ENCODE peak calls at places on chromosomes 16 and 17, in seven cellular contexts. Z is activated CD8-positive, alpha-beta T cell treated with anti-CD3 and anti-CD28 coated beads, Interleukin-2, amount 10 ng/mL, durations not matched to agents 7 days and 5 days; K is hippocampal formation; X is HTR-8/SVneo; F is left colon; I is esophagus squamous epithelium; Y is LoVo. C is an unnamed sample.

GRCh38 chr17:63069245-63069644 is 103.2 kb downstream of the TANC2 start:
- DNase-seq in Y (no peak), F (no peak), I (no peak), X (no peak), K (no peak), Z (no peak), C (no peak)

GRCh38 chr17:181213-182163 is at the start of gene DOC2B:
- DNase-seq in Z (no peak), K (no peak), F (peak), X (no peak), Y (peak), I (no peak), C (peak)

GRCh38 chr16:15519767-15520166 is 85.4 kb downstream of the BMERB1 start:
- DNase-seq in K (no peak), X (no peak), F (no peak), I (no peak), Z (no peak), Y (no peak), C (no peak)

GRCh38 chr17:5418858-5419355 is 555 bp downstream of the NUP88 start:
- DNase-seq in X (no peak), Y (peak), F (peak), K (no peak), Z (peak), I (no peak), C (peak)

GRCh38 chr17:49287481-49287880 is 56.9 kb upstream of the PHOSPHO1 start:
- DNase-seq in X (no peak), I (no peak), Y (no peak), F (no peak), Z (no peak), K (no peak), C (no peak)

GRCh38 chr16:28950648-28951409 is at the start of gene NFATC2IP:
- DNase-seq in I (peak), Z (peak), F (peak), Y (peak), K (peak), X (peak), C (peak)

GRCh38 chr16:63890723-63891122 is 1231.1 kb downstream of the CDH11 start:
- DNase-seq in K (no peak), F (no peak), X (no peak), Y (no peak), Z (no peak), I (no peak), C (no peak)

GRCh38 chr16:87063543-87063942 is 253.6 kb downstream of the C16orf95 start:
- DNase-seq in Z (no peak), Y (no peak), X (no peak), I (no peak), K (no peak), F (no peak), C (no peak)

GRCh38 chr16:64098451-64098850 is 1023.4 kb downstream of the CDH11 start:
- DNase-seq in Y (no peak), X (no peak), Z (no peak), I (no peak), K (no peak), F (no peak), C (peak)

GRCh38 chr17:7325031-7325528 is 4.1 kb downstream of the NEURL4 start:
- DNase-seq in Z (no peak), K (no peak), I (no peak), X (no peak), Y (no peak), F (no peak), C (no peak)

GRCh38 chr17:74274703-74275340 is 788 bp downstream of the DNAI2 start:
- DNase-seq in F (no peak), I (no peak), Z (peak), Y (no peak), K (no peak), X (no peak), C (no peak)

GRCh38 chr16:65947951-65948350 is 418.5 kb upstream of the CDH5 start:
- DNase-seq in K (no peak), I (no peak), X (no peak), F (no peak), Z (no peak), Y (no peak), C (no peak)

GRCh38 chr17:66849136-66849655 is 14.3 kb downstream of the CACNG5 start:
- DNase-seq in Y (no peak), K (no peak), F (no peak), Z (no peak), X (no peak), I (no peak), C (no peak)

GRCh38 chr16:17365591-17366298 is 105.0 kb downstream of the XYLT1 start:
- DNase-seq in Z (no peak), X (no peak), I (no peak), F (no peak), Y (no peak), K (no peak), C (peak)

GRCh38 chr16:73047221-73047535 is 750 bp downstream of the ZFHX3 start:
- DNase-seq in Z (no peak), I (no peak), Y (no peak), X (no peak), K (no peak), F (no peak), C (peak)

GRCh38 chr16:25176136-25176535 is 40.6 kb upstream of the AQP8 start:
- DNase-seq in Y (no peak), I (no peak), Z (no peak), K (no peak), X (no peak), F (no peak), C (no peak)

GRCh38 chr17:76528156-76528527 is 9.4 kb downstream of the CYGB start:
- DNase-seq in I (no peak), X (no peak), F (peak), Y (no peak), K (no peak), Z (no peak), C (no peak)

GRCh38 chr17:6603746-6604325 is 36.7 kb downstream of the KIAA0753 start:
- DNase-seq in I (no peak), Y (no peak), F (no peak), K (no peak), X (no peak), Z (no peak), C (peak)

GRCh38 chr17:82929676-82930042 is 89.8 kb upstream of the ZNF750 start:
- DNase-seq in X (no peak), Z (no peak), K (no peak), Y (no peak), I (no peak), F (no peak), C (no peak)

GRCh38 chr17:42485680-42486079 is 27.0 kb downstream of the ATP6V0A1 start:
- DNase-seq in Z (no peak), X (no peak), I (no peak), F (no peak), Y (no peak), K (no peak), C (peak)

GRCh38 chr16:57394444-57394843 is 10.1 kb upstream of the CCL17 start:
- DNase-seq in K (no peak), Y (peak), Z (no peak), X (no peak), I (no peak), F (peak), C (no peak)

GRCh38 chr16:86314402-86315025 is 195.8 kb upstream of the FOXF1 start:
- DNase-seq in K (no peak), Y (no peak), Z (no peak), X (no peak), F (no peak), I (no peak), C (no peak)

GRCh38 chr17:8117980-8118768 is at the start of gene ALOXE3:
- DNase-seq in Y (peak), X (peak), F (peak), I (no peak), Z (no peak), K (no peak), C (peak)

C was measured in EH.